ENCODE peak calls at places on chromosomes 16 and 17, in nine cellular contexts. D, W, H, P, T, G, B, N and O are unnamed samples.

GRCh38 chr17:57099165-57099564 is 14.1 kb downstream of the AKAP1 start:
- DNase-seq in B (no peak), H (no peak), P (no peak), N (no peak), T (no peak), W (no peak), D (no peak), G (no peak), O (no peak)

GRCh38 chr17:50947844-50948514 is 81.8 kb upstream of the TOB1 start:
- DNase-seq in G (peak; percentile 82), D (no peak), H (no peak), W (peak; percentile 87), P (no peak), B (peak; percentile 96), N (peak; percentile 65), T (peak; percentile 93), O (peak; percentile 87)

GRCh38 chr17:77371888-77372443 is 231.2 kb downstream of the SEC14L1 start:
- DNase-seq in G (peak; percentile 34), B (no peak), H (no peak), W (no peak), T (peak; percentile 62), P (no peak), N (peak; percentile 15), D (no peak), O (no peak)

GRCh38 chr17:73371846-73372245 is 60.0 kb upstream of the CDC42EP4 start:
- DNase-seq in T (no peak), H (no peak), B (no peak), W (no peak), G (no peak), P (no peak), D (no peak), N (no peak), O (no peak)

GRCh38 chr16:10003486-10003885 is 178.7 kb downstream of the GRIN2A start:
- DNase-seq in T (no peak), B (no peak), G (no peak), H (no peak), D (no peak), N (no peak), W (no peak), P (no peak), O (no peak)

GRCh38 chr16:22721497-22722100 is 92.4 kb upstream of the HS3ST2 start:
- DNase-seq in N (peak; percentile 22), D (no peak), P (no peak), B (no peak), W (no peak), G (no peak), H (no peak), T (no peak), O (no peak)

GRCh38 chr17:2181206-2181983 is 122.2 kb downstream of the SMG6 start:
- DNase-seq in H (peak; percentile 95), N (peak; percentile 76), D (peak; percentile 96), P (no peak), W (peak; percentile 58), G (peak; percentile 47), T (no peak), B (no peak), O (no peak)

GRCh38 chr17:80694085-80694991 is 149.7 kb downstream of the RPTOR start:
- DNase-seq in D (no peak), H (no peak), B (no peak), N (no peak), W (no peak), P (no peak), G (no peak), T (no peak), O (no peak)

GRCh38 chr17:2703606-2704005 is 8.0 kb downstream of the CLUH start:
- DNase-seq in G (peak; percentile 17), B (no peak), W (no peak), N (no peak), D (no peak), T (peak; percentile 51), P (no peak), H (no peak), O (peak; percentile 34)

GRCh38 chr17:71413935-71414334 is 706.9 kb upstream of the SOX9 start:
- DNase-seq in H (no peak), P (no peak), G (no peak), D (no peak), T (no peak), N (no peak), B (no peak), W (no peak), O (no peak)

GRCh38 chr16:53378138-53378537 is 56.1 kb upstream of the RBL2 start:
- DNase-seq in N (no peak), G (no peak), T (no peak), P (no peak), W (no peak), H (no peak), B (no peak), D (no peak), O (no peak)

GRCh38 chr16:7331997-7332396 is 648 bp upstream of the RBFOX1 start:
- DNase-seq in H (no peak), W (no peak), D (no peak), B (no peak), N (no peak), P (no peak), T (no peak), G (no peak), O (no peak)

GRCh38 chr17:44887971-44888955 is 11.0 kb downstream of the EFTUD2 start:
- DNase-seq in G (no peak), T (no peak), W (no peak), B (no peak), H (no peak), P (no peak), D (no peak), N (no peak), O (no peak)

GRCh38 chr16:48118841-48119240 is 37.0 kb downstream of the ABCC12 start:
- DNase-seq in D (no peak), P (no peak), T (no peak), B (no peak), H (no peak), G (no peak), W (no peak), N (no peak), O (no peak)

GRCh38 chr17:28812980-28813377 is 29.6 kb downstream of the FAM222B start:
- DNase-seq in H (peak; percentile 71), G (no peak), P (no peak), B (no peak), T (no peak), D (no peak), W (no peak), N (no peak), O (no peak)

GRCh38 chr17:28812136-28812979 is 30.2 kb downstream of the FAM222B start:
- DNase-seq in T (peak; percentile 99), W (peak; percentile 98), H (peak; percentile 96), P (peak; percentile 100), G (peak; percentile 98), N (peak; percentile 98), D (peak; percentile 98), B (peak; percentile 97), O (peak; percentile 99)

GRCh38 chr17:28810437-28810836 is 32.2 kb downstream of the FAM222B start:
- DNase-seq in H (no peak), P (no peak), W (no peak), T (no peak), G (no peak), D (no peak), B (no peak), N (no peak), O (no peak)

GRCh38 chr17:28811594-28812135 is 30.9 kb downstream of the FAM222B start:
- DNase-seq in N (no peak), D (peak; percentile 10), W (no peak), H (peak; percentile 21), B (no peak), P (no peak), T (no peak), G (no peak), O (no peak)

GRCh38 chr17:28807925-28808641 is 34.5 kb downstream of the FAM222B start:
- DNase-seq in B (no peak), H (peak; percentile 92), W (peak; percentile 31), P (no peak), D (peak; percentile 87), T (no peak), G (no peak), N (no peak), O (no peak)
- TF ChIP-seq CTCF in B (no peak), H (no peak), W (no peak), P (no peak), D (no peak), T (no peak), G (no peak), N (no peak), O (no peak)

GRCh38 chr17:1180434-1180742 is 607 bp upstream of the ABR start:
- DNase-seq in W (no peak), G (no peak), N (no peak), P (no peak), H (no peak), T (no peak), B (no peak), D (no peak), O (no peak)
- H3K27ac ChIP-seq in W (no peak overlapping the region), G (no peak overlapping the region), N (peak overlapping the region; percentile 65), P (no peak overlapping the region), H (no peak overlapping the region), T (peak overlapping the region; percentile 58), B (peak overlapping the region; percentile 82), D (no peak overlapping the region), O (peak overlapping the region; percentile 46)

GRCh38 chr17:78716814-78717393 is 65.2 kb downstream of the CYTH1 start:
- DNase-seq in H (peak; percentile 22), P (no peak), W (peak; percentile 84), T (peak; percentile 82), N (peak; percentile 76), G (peak; percentile 64), D (peak; percentile 54), B (peak; percentile 87), O (peak; percentile 78)
- TF ChIP-seq CTCF in H (no peak), P (no peak), W (peak; percentile 12), T (no peak), N (peak; percentile 23), G (no peak), D (no peak), B (no peak), O (no peak)

GRCh38 chr16:27364493-27365141 is 37.4 kb upstream of the IL21R start:
- DNase-seq in B (peak; percentile 62), D (no peak), P (no peak), H (no peak), T (peak; percentile 67), W (no peak), G (no peak), N (no peak), O (no peak)

GRCh38 chr16:27363797-27364196 is 38.2 kb upstream of the IL21R start:
- DNase-seq in H (no peak), G (peak; percentile 58), T (peak; percentile 73), B (peak; percentile 84), D (no peak), N (no peak), W (peak; percentile 45), P (no peak), O (peak; percentile 70)

GRCh38 chr16:27361987-27362386 is 40.0 kb upstream of the IL21R start:
- DNase-seq in W (no peak), P (no peak), H (no peak), T (no peak), N (no peak), D (no peak), G (no peak), B (no peak), O (no peak)

GRCh38 chr16:27362570-27363245 is 39.3 kb upstream of the IL21R start:
- DNase-seq in T (peak; percentile 62), B (no peak), P (no peak), W (no peak), H (no peak), D (no peak), N (no peak), G (no peak), O (no peak)

DNA sequence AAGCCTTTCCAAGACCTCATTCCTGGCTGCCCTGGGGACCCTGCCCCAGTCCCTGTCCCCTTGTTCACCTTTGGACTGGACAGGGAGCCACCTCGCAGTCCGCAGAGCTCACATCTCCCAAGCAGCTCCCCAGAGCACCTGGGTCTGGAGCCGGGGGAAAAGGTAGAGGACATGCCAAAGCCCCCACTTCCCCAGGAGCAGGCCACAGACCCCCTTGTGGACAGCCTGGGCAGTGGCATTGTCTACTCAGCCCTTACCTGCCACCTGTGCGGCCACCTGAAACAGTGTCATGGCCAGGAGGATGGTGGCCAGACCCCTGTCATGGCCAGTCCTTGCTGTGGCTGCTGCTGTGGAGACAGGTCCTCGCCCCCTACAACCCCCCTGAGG is 38.7 kb upstream of the IL21R start:
- DNase-seq in H (no peak), T (no peak), B (no peak), G (no peak), N (no peak), P (no peak), W (no peak), D (no peak), O (no peak)
- H3K27ac ChIP-seq in H (no peak overlapping the region), T (no peak overlapping the region), B (peak overlapping the region; percentile 69), G (no peak overlapping the region), N (no peak overlapping the region), P (no peak overlapping the region), W (no peak overlapping the region), D (no peak overlapping the region), O (no peak overlapping the region)